ENCODE peak calls at places on chromosomes 6 and 20, in ten cellular contexts. One of them, this sample, is unnamed.

GRCh38 chr20:5127859-5128409 is 1.1 kb downstream of the CDS2 start:
- DNase-seq in epithelial cell of esophagus: no peak
- DNase-seq in D341Med: no peak
- DNase-seq in HepG2: no peak
- DNase-seq in posterior cingulate gyrus: no peak
- DNase-seq in T-helper 2 cell: no peak
- DNase-seq in fibroblast of lung: no peak
- DNase-seq in type B pancreatic cell: no peak
- DNase-seq in effector memory CD4-positive, alpha-beta T cell: no peak
- DNase-seq in lower leg skin: no peak
- DNase-seq in this sample: no peak

GRCh38 chr20:17612287-17612974 is 42.6 kb downstream of the DSTN start:
- DNase-seq in epithelial cell of esophagus: peak
- DNase-seq in D341Med: peak
- DNase-seq in HepG2: peak
- DNase-seq in posterior cingulate gyrus: peak
- DNase-seq in T-helper 2 cell: no peak
- DNase-seq in fibroblast of lung: peak
- DNase-seq in type B pancreatic cell: no peak
- DNase-seq in effector memory CD4-positive, alpha-beta T cell: no peak
- DNase-seq in lower leg skin: peak
- DNase-seq in this sample: peak

GRCh38 chr20:4406627-4407026 is 315.1 kb upstream of the PRND start:
- DNase-seq in epithelial cell of esophagus: peak
- DNase-seq in D341Med: no peak
- DNase-seq in HepG2: no peak
- DNase-seq in posterior cingulate gyrus: no peak
- DNase-seq in T-helper 2 cell: no peak
- DNase-seq in fibroblast of lung: peak
- DNase-seq in type B pancreatic cell: no peak
- DNase-seq in effector memory CD4-positive, alpha-beta T cell: no peak
- DNase-seq in lower leg skin: no peak
- DNase-seq in this sample: no peak

GRCh38 chr6:30163090-30163917 is at the start of gene TRIM15:
- DNase-seq in epithelial cell of esophagus: peak
- DNase-seq in D341Med: no peak
- DNase-seq in HepG2: peak
- DNase-seq in posterior cingulate gyrus: no peak
- DNase-seq in T-helper 2 cell: peak
- DNase-seq in fibroblast of lung: no peak
- DNase-seq in type B pancreatic cell: no peak
- DNase-seq in effector memory CD4-positive, alpha-beta T cell: peak
- DNase-seq in lower leg skin: no peak
- DNase-seq in this sample: no peak

GRCh38 chr6:145882121-145882531 is 67.5 kb upstream of the FBXO30 start:
- DNase-seq in epithelial cell of esophagus: no peak
- DNase-seq in D341Med: no peak
- DNase-seq in HepG2: no peak
- DNase-seq in posterior cingulate gyrus: no peak
- DNase-seq in T-helper 2 cell: no peak
- DNase-seq in fibroblast of lung: peak
- DNase-seq in type B pancreatic cell: no peak
- DNase-seq in effector memory CD4-positive, alpha-beta T cell: no peak
- DNase-seq in lower leg skin: no peak
- DNase-seq in this sample: no peak

GRCh38 chr6:50846860-50847171 is 28.1 kb downstream of the TFAP2B start:
- DNase-seq in epithelial cell of esophagus: no peak
- DNase-seq in D341Med: no peak
- DNase-seq in HepG2: no peak
- DNase-seq in posterior cingulate gyrus: no peak
- DNase-seq in T-helper 2 cell: no peak
- DNase-seq in fibroblast of lung: no peak
- DNase-seq in type B pancreatic cell: no peak
- DNase-seq in effector memory CD4-positive, alpha-beta T cell: no peak
- DNase-seq in lower leg skin: no peak
- DNase-seq in this sample: no peak

GRCh38 chr20:37209193-37209592 is 29.8 kb upstream of the MROH8 start:
- DNase-seq in epithelial cell of esophagus: no peak
- DNase-seq in D341Med: no peak
- DNase-seq in HepG2: no peak
- DNase-seq in posterior cingulate gyrus: no peak
- DNase-seq in T-helper 2 cell: no peak
- DNase-seq in fibroblast of lung: no peak
- DNase-seq in type B pancreatic cell: no peak
- DNase-seq in effector memory CD4-positive, alpha-beta T cell: no peak
- DNase-seq in lower leg skin: peak
- DNase-seq in this sample: no peak

GRCh38 chr6:45432944-45433343 is 55.2 kb upstream of the SUPT3H start:
- DNase-seq in epithelial cell of esophagus: peak
- DNase-seq in D341Med: no peak
- DNase-seq in HepG2: no peak
- DNase-seq in posterior cingulate gyrus: no peak
- DNase-seq in T-helper 2 cell: no peak
- DNase-seq in fibroblast of lung: peak
- DNase-seq in type B pancreatic cell: no peak
- DNase-seq in effector memory CD4-positive, alpha-beta T cell: no peak
- DNase-seq in lower leg skin: no peak
- DNase-seq in this sample: no peak

GRCh38 chr6:52574709-52575489 is 2.0 kb downstream of the TRAM2 start:
- DNase-seq in epithelial cell of esophagus: no peak
- DNase-seq in D341Med: no peak
- DNase-seq in HepG2: no peak
- DNase-seq in posterior cingulate gyrus: no peak
- DNase-seq in T-helper 2 cell: peak
- DNase-seq in fibroblast of lung: peak
- DNase-seq in type B pancreatic cell: no peak
- DNase-seq in effector memory CD4-positive, alpha-beta T cell: peak
- DNase-seq in lower leg skin: peak
- DNase-seq in this sample: no peak

GRCh38 chr6:170080828-170081368 is 210.0 kb downstream of the DLL1 start:
- DNase-seq in epithelial cell of esophagus: no peak
- DNase-seq in D341Med: peak
- DNase-seq in HepG2: no peak
- DNase-seq in posterior cingulate gyrus: peak
- DNase-seq in T-helper 2 cell: no peak
- DNase-seq in fibroblast of lung: no peak
- DNase-seq in type B pancreatic cell: peak
- DNase-seq in effector memory CD4-positive, alpha-beta T cell: no peak
- DNase-seq in lower leg skin: peak
- DNase-seq in this sample: peak

GRCh38 chr20:44552950-44553908 is 29.1 kb upstream of the PKIG start:
- DNase-seq in epithelial cell of esophagus: peak
- DNase-seq in D341Med: no peak
- DNase-seq in HepG2: peak
- DNase-seq in posterior cingulate gyrus: no peak
- DNase-seq in T-helper 2 cell: no peak
- DNase-seq in fibroblast of lung: peak
- DNase-seq in type B pancreatic cell: no peak
- DNase-seq in effector memory CD4-positive, alpha-beta T cell: no peak
- DNase-seq in lower leg skin: no peak
- DNase-seq in this sample: no peak

GRCh38 chr6:54525731-54526130 is 217.5 kb downstream of the TINAG start:
- DNase-seq in epithelial cell of esophagus: peak
- DNase-seq in D341Med: no peak
- DNase-seq in HepG2: no peak
- DNase-seq in posterior cingulate gyrus: no peak
- DNase-seq in T-helper 2 cell: no peak
- DNase-seq in fibroblast of lung: peak
- DNase-seq in type B pancreatic cell: no peak
- DNase-seq in effector memory CD4-positive, alpha-beta T cell: no peak
- DNase-seq in lower leg skin: no peak
- DNase-seq in this sample: no peak

GRCh38 chr6:4768815-4769214 is 7.4 kb upstream of the CDYL start:
- DNase-seq in epithelial cell of esophagus: no peak
- DNase-seq in D341Med: no peak
- DNase-seq in HepG2: no peak
- DNase-seq in posterior cingulate gyrus: no peak
- DNase-seq in T-helper 2 cell: no peak
- DNase-seq in fibroblast of lung: no peak
- DNase-seq in type B pancreatic cell: no peak
- DNase-seq in effector memory CD4-positive, alpha-beta T cell: no peak
- DNase-seq in lower leg skin: no peak
- DNase-seq in this sample: no peak

GRCh38 chr20:14512856-14513255 is 175.4 kb upstream of the FLRT3 start:
- DNase-seq in epithelial cell of esophagus: no peak
- DNase-seq in D341Med: no peak
- DNase-seq in HepG2: no peak
- DNase-seq in posterior cingulate gyrus: no peak
- DNase-seq in T-helper 2 cell: no peak
- DNase-seq in fibroblast of lung: no peak
- DNase-seq in type B pancreatic cell: no peak
- DNase-seq in effector memory CD4-positive, alpha-beta T cell: no peak
- DNase-seq in lower leg skin: no peak
- DNase-seq in this sample: no peak

GRCh38 chr6:88662163-88662580 is 301.2 kb downstream of the RNGTT start:
- DNase-seq in epithelial cell of esophagus: no peak
- DNase-seq in D341Med: no peak
- DNase-seq in HepG2: peak
- DNase-seq in posterior cingulate gyrus: no peak
- DNase-seq in T-helper 2 cell: no peak
- DNase-seq in fibroblast of lung: no peak
- DNase-seq in type B pancreatic cell: no peak
- DNase-seq in effector memory CD4-positive, alpha-beta T cell: no peak
- DNase-seq in lower leg skin: no peak
- DNase-seq in this sample: no peak

GRCh38 chr20:25623225-25623735 is 534 bp downstream of the NANP start:
- DNase-seq in epithelial cell of esophagus: no peak
- DNase-seq in D341Med: peak
- DNase-seq in HepG2: peak
- DNase-seq in posterior cingulate gyrus: peak
- DNase-seq in T-helper 2 cell: peak
- DNase-seq in fibroblast of lung: peak
- DNase-seq in type B pancreatic cell: peak
- DNase-seq in effector memory CD4-positive, alpha-beta T cell: peak
- DNase-seq in lower leg skin: peak
- DNase-seq in this sample: no peak

GRCh38 chr6:111771084-111771411 is 102.2 kb downstream of the FYN start:
- DNase-seq in epithelial cell of esophagus: no peak
- DNase-seq in D341Med: no peak
- DNase-seq in HepG2: no peak
- DNase-seq in posterior cingulate gyrus: no peak
- DNase-seq in T-helper 2 cell: no peak
- DNase-seq in fibroblast of lung: no peak
- DNase-seq in type B pancreatic cell: no peak
- DNase-seq in effector memory CD4-positive, alpha-beta T cell: no peak
- DNase-seq in lower leg skin: no peak
- DNase-seq in this sample: no peak

GRCh38 chr6:170102038-170102437 is 188.8 kb downstream of the DLL1 start:
- DNase-seq in epithelial cell of esophagus: no peak
- DNase-seq in D341Med: no peak
- DNase-seq in HepG2: no peak
- DNase-seq in posterior cingulate gyrus: peak
- DNase-seq in T-helper 2 cell: no peak
- DNase-seq in fibroblast of lung: no peak
- DNase-seq in type B pancreatic cell: peak
- DNase-seq in effector memory CD4-positive, alpha-beta T cell: no peak
- DNase-seq in lower leg skin: peak
- DNase-seq in this sample: peak

GRCh38 chr6:80535914-80536565 is 429.6 kb downstream of the BCKDHB start:
- DNase-seq in epithelial cell of esophagus: peak
- DNase-seq in D341Med: no peak
- DNase-seq in HepG2: no peak
- DNase-seq in posterior cingulate gyrus: no peak
- DNase-seq in T-helper 2 cell: no peak
- DNase-seq in fibroblast of lung: peak
- DNase-seq in type B pancreatic cell: no peak
- DNase-seq in effector memory CD4-positive, alpha-beta T cell: no peak
- DNase-seq in lower leg skin: no peak
- DNase-seq in this sample: no peak

GRCh38 chr6:14439419-14439818 is 321.8 kb downstream of the CD83 start:
- DNase-seq in epithelial cell of esophagus: no peak
- DNase-seq in D341Med: no peak
- DNase-seq in HepG2: no peak
- DNase-seq in posterior cingulate gyrus: no peak
- DNase-seq in T-helper 2 cell: no peak
- DNase-seq in fibroblast of lung: no peak
- DNase-seq in type B pancreatic cell: no peak
- DNase-seq in effector memory CD4-positive, alpha-beta T cell: no peak
- DNase-seq in lower leg skin: no peak
- DNase-seq in this sample: no peak

GRCh38 chr6:31401403-31401802 is 2.0 kb upstream of the MICA start:
- DNase-seq in epithelial cell of esophagus: peak
- DNase-seq in D341Med: no peak
- DNase-seq in HepG2: peak
- DNase-seq in posterior cingulate gyrus: no peak
- DNase-seq in T-helper 2 cell: no peak
- DNase-seq in fibroblast of lung: peak
- DNase-seq in type B pancreatic cell: no peak
- DNase-seq in effector memory CD4-positive, alpha-beta T cell: no peak
- DNase-seq in lower leg skin: no peak
- DNase-seq in this sample: no peak

GRCh38 chr6:315921-316752 is 23.9 kb downstream of the DUSP22 start:
- DNase-seq in epithelial cell of esophagus: no peak
- DNase-seq in D341Med: no peak
- DNase-seq in HepG2: no peak
- DNase-seq in posterior cingulate gyrus: no peak
- DNase-seq in T-helper 2 cell: no peak
- DNase-seq in fibroblast of lung: no peak
- DNase-seq in type B pancreatic cell: no peak
- DNase-seq in effector memory CD4-positive, alpha-beta T cell: no peak
- DNase-seq in lower leg skin: no peak
- DNase-seq in this sample: peak

GRCh38 chr20:44495257-44495656 is 19.6 kb downstream of the TTPAL start:
- DNase-seq in epithelial cell of esophagus: peak
- DNase-seq in D341Med: no peak
- DNase-seq in HepG2: peak
- DNase-seq in posterior cingulate gyrus: no peak
- DNase-seq in T-helper 2 cell: no peak
- DNase-seq in fibroblast of lung: peak
- DNase-seq in type B pancreatic cell: no peak
- DNase-seq in effector memory CD4-positive, alpha-beta T cell: no peak
- DNase-seq in lower leg skin: no peak
- DNase-seq in this sample: no peak

GRCh38 chr20:53608456-53609413 is 15.1 kb upstream of the ZNF217 start:
- DNase-seq in epithelial cell of esophagus: peak
- DNase-seq in D341Med: no peak
- DNase-seq in HepG2: no peak
- DNase-seq in posterior cingulate gyrus: no peak
- DNase-seq in T-helper 2 cell: no peak
- DNase-seq in fibroblast of lung: no peak
- DNase-seq in type B pancreatic cell: peak
- DNase-seq in effector memory CD4-positive, alpha-beta T cell: no peak
- DNase-seq in lower leg skin: peak
- DNase-seq in this sample: no peak